ENCODE peak calls at places on chromosomes 2 and 18, in four cellular contexts. B, Y, R and Z are unnamed samples.

GRCh38 chr18:52499646-52500045 is 159.6 kb downstream of the DCC start:
- DNase-seq in Y (no peak), R (no peak), B (no peak), Z (peak)

GRCh38 chr2:99183025-99183424 is 2.0 kb downstream of the MRPL30 start:
- DNase-seq in B (peak), R (no peak), Y (no peak), Z (no peak)

GRCh38 chr2:127700527-127701192 is 637 bp upstream of the SFT2D3 start:
- DNase-seq in B (no peak), Y (no peak), R (peak), Z (no peak)

GRCh38 chr2:118661184-118661583 is 186.3 kb downstream of the EN1 start:
- DNase-seq in Y (peak), R (no peak), B (no peak), Z (no peak)

GRCh38 chr2:233287871-233288270 is 19.7 kb upstream of the SAG start:
- DNase-seq in R (no peak), Y (no peak), B (no peak), Z (no peak)

GRCh38 chr2:101012706-101013181 is 10.7 kb downstream of the RPL31 start:
- DNase-seq in Y (peak), R (no peak), B (peak), Z (no peak)

GRCh38 chr18:21167641-21168372 is 56.2 kb upstream of the ROCK1 start:
- DNase-seq in Y (no peak), R (no peak), B (no peak), Z (no peak)

GRCh38 chr2:176085120-176085788 is 1.5 kb upstream of the EVX2 start:
- DNase-seq in B (no peak), Y (no peak), R (no peak), Z (no peak)

GRCh38 chr2:89850881-89851582 is 1159.6 kb downstream of the RPIA start:
- DNase-seq in Y (no peak), R (no peak), B (no peak), Z (no peak)

GRCh38 chr2:168926621-168927386 is 25.7 kb downstream of the G6PC2 start:
- DNase-seq in Y (no peak), R (no peak), B (no peak), Z (no peak)

GRCh38 chr2:71348302-71348701 is 16.7 kb downstream of the ZNF638 start:
- DNase-seq in Y (peak), B (peak), R (no peak), Z (no peak)

GRCh38 chr2:37934591-37935513 is 9.8 kb downstream of the RMDN2 start:
- DNase-seq in Y (no peak), R (no peak), B (no peak), Z (no peak)

GRCh38 chr2:151280276-151280675 is 9.2 kb downstream of the NMI start:
- DNase-seq in R (no peak), Y (no peak), B (peak), Z (no peak)

GRCh38 chr2:173720310-173720709 is 244.9 kb downstream of the SP3 start:
- DNase-seq in Y (no peak), B (peak), R (no peak), Z (peak)

GRCh38 chr2:120736955-120737801 is 1.5 kb downstream of the GLI2 start:
- DNase-seq in Y (peak), B (peak), R (peak), Z (peak)

GRCh38 chr2:168184896-168185513 is 62.4 kb downstream of the STK39 start:
- DNase-seq in B (no peak), R (no peak), Y (no peak), Z (no peak)

GRCh38 chr18:39571511-39571910 is 2005.9 kb upstream of the CELF4 start:
- DNase-seq in Y (peak), R (no peak), B (peak), Z (no peak)

GRCh38 chr2:127106998-127107621 is at the start of gene BIN1:
- DNase-seq in R (peak), B (peak), Y (peak), Z (peak)

GRCh38 chr18:48749768-48750167 is 201.0 kb downstream of the SMAD7 start:
- DNase-seq in Y (peak), R (peak), B (peak), Z (no peak)

GRCh38 chr18:67938691-67939090 is 422.2 kb upstream of the DSEL start:
- DNase-seq in Y (no peak), B (peak), R (no peak), Z (no peak)

GRCh38 chr18:76450912-76451421 is 44.1 kb downstream of the ZNF516 start:
- DNase-seq in R (peak), B (peak), Y (no peak), Z (no peak)

GRCh38 chr2:74555610-74556103 is 1.1 kb downstream of the DOK1 start:
- DNase-seq in Y (no peak), R (no peak), B (no peak), Z (no peak)

GRCh38 chr2:74554821-74555531 is 456 bp downstream of the DOK1 start:
- DNase-seq in R (peak), B (peak), Y (no peak), Z (no peak)

GRCh38 chr2:74556831-74557370 is 2.4 kb downstream of the DOK1 start:
- DNase-seq in Y (no peak), R (no peak), B (no peak), Z (no peak)

GRCh38 chr2:74553892-74554820 is at the start of the genes DOK1 and LOXL3:
- DNase-seq in B (peak), R (peak), Y (peak), Z (peak)

DNA sequence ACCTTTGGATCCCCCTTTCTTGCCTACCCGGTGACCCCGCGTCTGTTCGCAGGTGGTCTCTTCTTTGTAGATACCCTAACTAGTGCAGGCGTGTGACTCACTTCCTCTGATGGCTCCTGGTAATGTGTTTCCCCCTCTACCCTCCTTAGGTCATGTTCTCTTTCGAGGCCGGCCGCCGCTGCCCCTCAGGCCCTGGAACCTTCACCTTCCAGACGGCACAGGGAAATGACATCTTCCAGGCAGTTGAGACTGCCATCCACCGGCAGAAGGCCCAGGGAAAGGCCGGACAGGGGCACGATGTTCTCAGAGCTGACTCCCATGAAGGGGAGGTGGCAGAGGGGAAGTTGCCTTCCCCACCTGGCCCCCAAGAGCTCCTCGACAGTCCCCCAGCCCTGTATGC is 1.6 kb downstream of the DOK1 start:
- DNase-seq in B (no peak), Y (no peak), R (no peak), Z (no peak)
- H3K4me3 ChIP-seq in B (no peak), Y (peak), R (peak), Z (no peak)

DNA sequence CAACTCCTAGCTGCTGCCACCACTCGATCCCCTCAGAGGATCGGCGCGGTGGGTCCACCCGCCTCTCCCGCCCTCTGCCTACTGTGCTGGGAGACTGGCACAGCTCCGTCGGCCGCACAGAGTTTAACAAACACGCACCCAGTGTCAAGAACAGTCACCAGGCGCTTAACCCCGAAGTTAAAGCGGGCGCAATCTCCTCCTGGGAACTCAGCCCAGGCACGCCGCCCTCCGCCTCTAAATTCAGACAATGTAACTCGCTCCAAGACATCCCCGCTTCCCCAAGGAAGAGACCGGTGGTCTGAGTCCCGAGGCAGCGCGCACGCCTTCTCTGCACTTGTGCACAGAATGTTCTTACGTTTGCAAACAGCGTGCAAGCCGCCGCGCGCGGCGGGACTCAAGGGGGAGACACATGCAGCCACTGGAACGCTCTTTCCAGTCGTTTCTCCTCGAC is 533 bp downstream of the CXCR4 start:
- DNase-seq in R (peak), B (peak), Y (no peak), Z (no peak)
- H3K4me3 ChIP-seq in R (peak), B (no peak), Y (peak), Z (peak)

GRCh38 chr2:28748176-28748575 is 3.5 kb upstream of the PPP1CB start:
- DNase-seq in R (no peak), B (no peak), Y (no peak), Z (no peak)

GRCh38 chr2:28752608-28752984 is 966 bp downstream of the PPP1CB start:
- DNase-seq in Y (no peak), R (no peak), B (no peak), Z (no peak)

GRCh38 chr2:28751102-28751955 is at the start of gene PPP1CB:
- DNase-seq in R (peak), Y (peak), B (peak), Z (peak)

GRCh38 chr2:28751956-28752607 is 452 bp downstream of the PPP1CB start:
- DNase-seq in Y (no peak), B (no peak), R (no peak), Z (no peak)

DNA sequence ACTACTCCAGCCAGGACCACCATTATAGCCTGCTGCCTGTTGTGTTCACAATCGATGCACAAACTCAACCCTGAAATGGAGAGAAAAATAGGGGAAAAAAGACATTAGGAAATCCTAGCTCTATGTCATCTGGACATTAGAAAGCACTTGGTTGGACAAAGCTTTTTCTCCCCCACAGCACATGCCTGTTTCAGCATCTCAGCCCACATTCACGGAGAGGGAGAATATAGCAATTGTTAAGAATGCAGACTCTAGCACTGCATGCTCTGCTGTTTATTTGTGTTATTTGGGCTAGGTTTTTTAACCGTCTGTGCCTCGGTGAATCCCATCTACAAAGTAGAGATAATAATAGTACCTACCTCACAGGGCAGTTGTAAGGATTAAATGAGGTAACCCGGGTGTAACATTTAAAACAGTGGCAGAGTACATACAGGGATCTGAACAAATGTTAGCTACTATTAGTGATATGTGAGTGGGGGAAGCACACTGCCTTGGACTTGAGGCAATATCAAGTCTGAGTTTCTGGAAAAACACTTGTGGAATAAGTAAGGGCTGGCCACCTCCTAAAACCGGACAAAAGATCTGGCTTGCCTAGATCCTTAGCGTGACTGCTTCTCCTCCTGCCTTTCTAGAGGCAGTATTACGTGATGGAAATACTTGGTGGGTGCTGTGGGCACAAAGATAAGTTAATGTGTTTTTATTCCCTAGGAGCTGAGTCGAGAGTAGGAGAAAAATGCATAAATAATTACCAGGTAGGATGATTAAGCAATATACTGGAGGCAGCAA is 1.1 kb upstream of the PPP1CB start:
- DNase-seq in Y (no peak), B (peak), R (no peak), Z (no peak)
- H3K4me3 ChIP-seq in Y (peak), B (peak), R (peak), Z (peak)

DNA sequence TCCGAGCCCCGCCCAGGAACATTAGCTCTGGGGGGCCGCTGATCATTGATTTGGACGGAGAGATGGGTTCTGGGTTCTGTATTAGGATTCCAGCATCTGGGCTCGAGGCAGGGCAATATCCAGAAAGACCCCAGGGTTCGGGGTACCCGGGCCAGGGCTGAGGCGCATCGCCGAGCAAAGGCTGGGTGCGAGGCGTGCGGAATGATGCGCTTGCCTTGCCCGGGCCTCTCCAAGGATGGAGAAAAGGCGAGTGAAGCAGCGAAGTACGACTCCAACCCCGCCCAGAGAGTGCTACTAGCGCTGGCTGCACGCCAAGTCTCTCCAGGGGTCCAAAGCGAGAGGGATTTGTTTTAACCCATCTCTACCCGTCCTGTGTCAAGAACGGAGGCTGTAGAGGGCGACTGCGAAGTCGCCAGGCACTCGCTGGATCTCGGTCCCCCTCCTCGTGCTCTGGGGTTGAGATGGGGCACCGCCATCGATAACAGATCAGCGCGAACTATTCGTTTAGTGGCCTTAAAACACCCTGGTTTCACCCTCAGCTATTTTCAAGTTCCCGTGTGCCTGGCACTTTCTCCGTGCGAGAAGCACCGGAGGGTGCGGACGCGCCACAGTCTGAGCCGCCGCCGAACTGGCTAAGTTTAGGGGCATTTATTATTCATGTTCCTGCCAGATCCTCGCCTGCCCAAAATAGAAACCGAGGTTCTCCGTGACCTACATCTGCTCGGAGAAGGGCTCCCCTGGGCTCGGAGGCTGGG is 1.9 kb downstream of the ADCYAP1 start:
- DNase-seq in Y (no peak), R (no peak), B (no peak), Z (no peak)
- H3K4me3 ChIP-seq in Y (peak), R (peak), B (no peak), Z (no peak)